ENCODE peak calls at places on chromosomes 11 and 22, in four cellular contexts. B is GM12878, L is HepG2, R is K562. M is an unnamed sample.

GRCh38 chr11:128294001-128294684 is 293.2 kb downstream of the ETS1 start:
- DNase-seq in R (no peak), B (no peak), L (no peak), M (no peak)

GRCh38 chr11:104999716-105000115 is 23.3 kb downstream of the CASP5 start:
- DNase-seq in R (no peak), B (no peak), L (no peak), M (no peak)

GRCh38 chr22:27670701-27671412 is 130.7 kb downstream of the MN1 start:
- DNase-seq in L (peak), R (peak), B (no peak), M (peak)

GRCh38 chr22:45296628-45297297 is 12.0 kb downstream of the UPK3A start:
- DNase-seq in L (no peak), B (no peak), R (no peak), M (no peak)

GRCh38 chr22:38107692-38108515 is 2.6 kb downstream of the BAIAP2L2 start:
- DNase-seq in R (no peak), B (no peak), L (peak), M (no peak)

GRCh38 chr22:50340157-50340879 is 2.8 kb upstream of the PPP6R2 start:
- DNase-seq in B (no peak), L (peak), R (no peak), M (no peak)

GRCh38 chr22:19962246-19962908 is 20.8 kb upstream of the TXNRD2 start:
- DNase-seq in R (peak), B (no peak), L (peak), M (peak)

GRCh38 chr11:112025682-112026081 is 474 bp downstream of the DLAT start:
- DNase-seq in R (no peak), B (no peak), L (peak), M (no peak)

GRCh38 chr22:37230673-37231405 is 13.2 kb downstream of the RAC2 start:
- DNase-seq in R (no peak), L (no peak), B (peak), M (no peak)

GRCh38 chr11:124717786-124718634 is 21.7 kb upstream of the NRGN start:
- DNase-seq in R (no peak), B (no peak), L (peak), M (peak)

GRCh38 chr22:43226368-43226979 is 39.5 kb upstream of the TTLL12 start:
- DNase-seq in R (peak), B (no peak), L (peak), M (peak)
- TF ChIP-seq FOXK2 in R (no peak), B (no peak), L (no peak), M (no peak)

GRCh38 chr11:498297-499181 is 8.5 kb downstream of the RNH1 start:
- DNase-seq in R (no peak), L (no peak), B (no peak), M (no peak)

GRCh38 chr11:497565-498296 is 9.3 kb downstream of the RNH1 start:
- DNase-seq in B (no peak), R (no peak), L (no peak), M (no peak)

GRCh38 chr11:501683-502287 is 5.3 kb downstream of the RNH1 start:
- DNase-seq in L (no peak), R (no peak), B (no peak), M (no peak)

GRCh38 chr11:501001-501682 is 5.9 kb downstream of the RNH1 start:
- DNase-seq in B (no peak), R (no peak), L (no peak), M (no peak)

GRCh38 chr11:499201-500076 is 7.6 kb downstream of the RNH1 start:
- DNase-seq in L (no peak), R (no peak), B (no peak), M (no peak)
- TF ChIP-seq TARDBP in L (no peak), R (no peak), B (no peak), M (no peak)

DNA sequence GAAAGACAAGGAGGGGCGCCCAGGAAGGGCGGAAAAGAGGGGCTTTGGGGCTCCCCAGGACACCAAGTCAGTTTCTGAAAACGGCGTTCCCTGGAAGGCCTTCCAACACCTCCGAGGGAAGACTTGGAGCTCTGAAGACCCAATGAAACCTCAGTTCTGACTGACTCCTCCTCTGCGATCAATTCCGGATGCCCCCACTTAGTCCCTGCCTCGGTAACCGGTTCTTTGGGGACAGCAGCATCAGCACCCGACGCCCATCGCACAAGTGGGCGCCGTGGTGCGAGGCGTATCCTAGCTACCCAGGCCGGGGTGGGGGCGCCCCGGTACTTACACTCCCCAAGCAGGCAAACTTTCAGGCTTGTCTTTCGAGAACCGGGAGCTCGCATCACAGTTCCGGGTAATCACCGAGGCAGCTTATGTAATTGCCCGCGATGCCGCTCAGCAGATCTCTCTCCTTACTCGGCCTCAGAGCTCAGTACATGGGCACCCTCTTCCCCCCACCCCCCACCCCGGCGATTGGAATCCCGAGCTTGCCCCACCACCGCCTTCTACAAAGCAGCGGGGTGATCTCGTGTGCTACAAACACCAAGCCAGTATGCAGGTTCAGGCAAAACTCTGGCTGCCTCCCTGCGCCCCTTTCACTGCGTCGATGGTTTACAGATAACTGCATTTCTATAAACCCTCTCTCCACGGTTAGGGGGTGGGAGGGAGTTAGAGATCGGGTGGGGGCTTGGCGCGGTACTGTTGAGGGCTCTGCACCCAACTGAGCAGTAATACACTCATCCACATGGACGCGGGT is 2.0 kb downstream of the TENM4 start:
- DNase-seq in R (no peak), L (no peak), B (no peak), M (peak)
- TF ChIP-seq FOXK2 in R (no peak), L (no peak), B (no peak), M (no peak)

GRCh38 chr22:23705358-23705757 is 14.5 kb downstream of the RGL4 start:
- DNase-seq in R (no peak), B (no peak), L (no peak), M (no peak)
- TF ChIP-seq TARDBP in R (no peak), B (no peak), L (no peak), M (no peak)

GRCh38 chr11:131537729-131538128 is 167.3 kb downstream of the NTM start:
- DNase-seq in R (no peak), L (no peak), B (no peak), M (no peak)
- TF ChIP-seq FOXK2 in R (no peak), L (no peak), B (no peak), M (no peak)

GRCh38 chr22:39543095-39543494 is 10.5 kb upstream of the RPS19BP1 start:
- DNase-seq in L (no peak), R (peak), B (no peak), M (peak)
- TF ChIP-seq TARDBP in L (no peak), R (no peak), B (no peak), M (no peak)

DNA sequence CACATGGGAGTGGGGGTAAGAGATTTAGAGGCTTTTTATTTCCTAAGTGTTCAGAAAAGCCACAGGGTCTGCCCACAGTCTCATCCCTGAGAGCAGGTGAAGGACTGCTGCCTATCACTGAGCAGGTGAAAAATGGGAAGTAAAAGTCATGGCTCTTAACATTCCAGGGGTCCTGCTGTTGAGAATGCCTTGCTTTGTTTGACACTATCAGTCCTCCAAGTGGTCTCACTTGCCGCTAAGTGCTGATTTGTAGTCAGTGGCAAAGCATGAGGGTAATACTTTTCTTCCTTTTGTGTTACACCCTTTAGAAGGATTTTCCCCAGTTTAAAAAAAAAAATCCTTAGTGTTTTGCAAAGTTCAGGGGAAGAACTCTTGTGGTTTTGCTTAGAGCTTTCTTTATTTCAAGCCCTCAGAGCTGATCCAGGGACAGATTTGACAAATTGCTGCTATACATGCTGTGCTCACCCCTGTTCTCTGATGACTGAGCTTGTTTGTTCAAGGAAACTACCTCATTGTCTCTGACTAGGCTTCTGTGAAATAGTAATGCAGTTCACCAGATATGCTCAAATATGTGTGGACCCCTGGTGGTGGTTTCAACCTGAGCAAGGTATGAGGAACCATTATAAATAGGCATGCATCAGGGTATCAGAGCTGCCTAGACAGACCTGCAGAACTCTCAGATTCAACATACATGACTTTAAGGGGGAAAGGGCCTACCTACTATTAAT is 141.0 kb downstream of the ARHGAP42 start:
- DNase-seq in L (peak), R (peak), B (peak), M (peak)
- TF ChIP-seq FOXK2 in L (no peak), R (no peak), B (no peak), M (no peak)

GRCh38 chr22:22070371-22070824 is 87.8 kb upstream of the TOP3B start:
- DNase-seq in L (no peak), B (no peak), R (no peak), M (no peak)

GRCh38 chr22:22068025-22068424 is 85.4 kb upstream of the TOP3B start:
- DNase-seq in R (no peak), L (no peak), B (no peak), M (no peak)

GRCh38 chr22:22068657-22069056 is 86.1 kb upstream of the TOP3B start:
- DNase-seq in R (no peak), L (no peak), B (no peak), M (no peak)

GRCh38 chr22:22071455-22071854 is 88.9 kb upstream of the TOP3B start:
- DNase-seq in R (no peak), B (no peak), L (no peak), M (no peak)

DNA sequence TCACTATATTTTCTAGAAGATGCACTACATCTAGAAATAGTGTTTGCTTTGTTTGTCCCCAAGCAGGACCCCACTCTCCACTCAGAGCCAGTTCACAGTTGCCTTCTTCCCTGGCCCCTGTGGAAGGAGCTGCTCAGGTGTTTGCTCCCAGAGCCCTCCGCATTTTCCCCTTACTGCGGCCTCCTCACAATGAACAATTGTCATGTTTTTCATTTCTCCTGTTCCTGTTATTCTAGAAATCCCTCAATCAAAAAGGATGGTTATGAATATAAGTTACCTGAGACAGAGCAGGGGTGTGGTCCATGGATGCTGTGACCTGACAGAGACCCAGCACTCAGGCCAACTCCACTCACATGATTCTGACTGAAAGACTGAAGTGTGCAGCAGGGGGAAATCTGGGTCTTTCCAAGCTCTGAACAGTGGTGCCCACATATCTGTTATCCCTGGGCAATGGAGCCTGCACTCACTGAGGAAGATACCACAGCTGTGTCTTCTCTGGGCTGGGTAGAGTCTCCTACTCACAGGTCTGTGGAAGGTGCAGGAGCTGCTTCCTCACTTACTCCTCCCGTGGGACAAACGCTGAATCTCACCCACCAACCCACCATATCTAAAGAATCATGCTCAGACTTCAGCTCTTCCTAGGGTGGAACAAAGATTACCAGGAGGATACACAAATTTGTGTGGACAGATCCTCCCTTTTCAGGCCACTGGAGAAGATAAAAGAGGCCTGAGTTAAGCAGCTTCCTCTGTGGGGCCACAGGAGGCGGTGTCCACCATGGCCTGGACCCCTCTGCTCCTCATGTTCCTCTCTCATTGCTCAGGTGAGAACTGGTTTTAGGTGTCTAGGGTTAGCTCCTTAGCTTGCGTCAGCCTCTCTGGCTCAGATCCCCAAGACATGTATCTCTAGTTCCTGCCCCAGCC is 87.1 kb upstream of the TOP3B start:
- DNase-seq in L (no peak), B (no peak), R (no peak), M (no peak)
- TF ChIP-seq TARDBP in L (no peak), B (no peak), R (no peak), M (no peak)